ENCODE peak calls at places on chromosomes 16 and 17, in six cellular contexts. X is esophagus muscularis mucosa, H is transverse colon, I is ovary, R is HCT116, E is heart left ventricle. L is an unnamed sample. For H3K27me3, the result is how much of the 10 kb centered on the place peaks cover.

GRCh38 chr17:9645858-9646555 is 690 bp downstream of the USP43 start:
- DNase-seq in I (peak), X (no peak), R (peak), H (peak), E (no peak), L (peak)

GRCh38 chr16:27781195-27781524 is 231.2 kb downstream of the KATNIP start:
- DNase-seq in X (no peak), R (no peak), H (no peak), I (no peak), E (peak), L (no peak)

GRCh38 chr17:63700528-63701441 is 860 bp upstream of the LIMD2 start:
- DNase-seq in R (no peak), X (no peak), H (peak), I (peak), E (peak), L (peak)

GRCh38 chr17:39606434-39607056 is 1.2 kb downstream of the NEUROD2 start:
- DNase-seq in I (no peak), E (no peak), H (no peak), R (no peak), X (no peak), L (no peak)

GRCh38 chr16:27679899-27680298 is 130.0 kb downstream of the KATNIP start:
- DNase-seq in R (no peak), E (no peak), X (no peak), H (no peak), I (no peak), L (no peak)

GRCh38 chr16:21026846-21027245 is 123.8 kb downstream of the DNAH3 start:
- DNase-seq in I (no peak), H (no peak), R (no peak), X (peak), E (no peak), L (no peak)

GRCh38 chr17:10050597-10051101 is 145.6 kb upstream of the RCVRN start:
- DNase-seq in R (no peak), E (peak), H (no peak), I (no peak), X (no peak), L (peak)

GRCh38 chr17:63476857-63477470 is at the start of gene ACE:
- DNase-seq in E (no peak), H (peak), R (no peak), I (peak), X (no peak), L (peak)

GRCh38 chr17:22203208-22203715 is 510.9 kb downstream of the KCNJ18 start:
- DNase-seq in H (no peak), E (no peak), R (no peak), X (peak), I (no peak), L (no peak)

GRCh38 chr17:74393323-74393942 is 26.1 kb downstream of the GPR142 start:
- DNase-seq in I (no peak), R (no peak), E (no peak), X (no peak), H (no peak), L (no peak)

GRCh38 chr17:74392848-74393247 is 25.5 kb downstream of the GPR142 start:
- DNase-seq in E (no peak), R (no peak), X (no peak), I (no peak), H (no peak), L (no peak)

GRCh38 chr17:74396567-74396966 is 29.3 kb downstream of the GPR142 start:
- DNase-seq in X (no peak), H (no peak), R (no peak), I (no peak), E (no peak), L (no peak)

GRCh38 chr17:74394977-74395376 is 27.7 kb downstream of the GPR142 start:
- DNase-seq in R (no peak), H (peak), X (no peak), E (no peak), I (no peak), L (peak)

DNA sequence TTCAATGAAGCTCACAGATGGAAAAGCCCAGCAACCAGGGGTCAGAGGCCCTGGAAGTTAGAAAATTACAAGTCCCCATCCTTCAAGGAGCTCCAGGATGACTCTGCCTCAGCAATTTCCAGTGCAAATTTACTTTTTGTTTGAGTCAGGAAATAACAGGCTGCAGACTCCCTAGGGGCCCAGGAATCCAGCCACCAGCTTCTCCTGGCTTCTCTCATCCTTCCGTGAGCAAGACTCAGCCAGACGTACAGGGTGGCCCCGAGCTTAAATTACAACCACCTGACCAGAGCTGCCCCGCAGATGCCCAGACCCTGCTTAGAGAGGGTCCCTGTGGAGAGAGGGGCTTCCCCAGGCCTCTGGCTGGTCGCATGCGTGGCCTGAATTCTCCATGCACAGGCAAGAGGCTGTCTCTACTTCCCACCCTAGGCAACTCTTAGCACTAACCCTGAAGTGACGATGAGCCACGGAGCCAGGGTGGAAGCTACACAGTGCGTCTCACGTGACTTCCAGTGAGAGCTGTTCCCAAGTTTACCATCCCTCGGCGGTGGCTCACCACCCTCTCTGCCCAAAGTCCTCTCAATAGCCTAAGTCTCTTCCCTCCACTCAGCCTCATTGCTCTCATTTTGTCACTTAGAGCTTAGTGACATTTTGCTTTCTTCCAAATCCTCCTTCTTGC is 27.1 kb downstream of the GPR142 start:
- DNase-seq in I (no peak), R (no peak), E (no peak), X (no peak), H (no peak), L (no peak)
- H3K27ac ChIP-seq in I (no peak), R (no peak), E (no peak), X (no peak), H (peak), L (no peak)

GRCh38 chr17:31753011-31753410 is 106.0 kb downstream of the COPRS start:
- DNase-seq in E (no peak), R (no peak), H (peak), X (no peak), I (no peak), L (no peak)
- H3K27me3 ChIP-seq in E (under half), R (under half), H (under half), X (under half), I (under half), L (under half)

DNA sequence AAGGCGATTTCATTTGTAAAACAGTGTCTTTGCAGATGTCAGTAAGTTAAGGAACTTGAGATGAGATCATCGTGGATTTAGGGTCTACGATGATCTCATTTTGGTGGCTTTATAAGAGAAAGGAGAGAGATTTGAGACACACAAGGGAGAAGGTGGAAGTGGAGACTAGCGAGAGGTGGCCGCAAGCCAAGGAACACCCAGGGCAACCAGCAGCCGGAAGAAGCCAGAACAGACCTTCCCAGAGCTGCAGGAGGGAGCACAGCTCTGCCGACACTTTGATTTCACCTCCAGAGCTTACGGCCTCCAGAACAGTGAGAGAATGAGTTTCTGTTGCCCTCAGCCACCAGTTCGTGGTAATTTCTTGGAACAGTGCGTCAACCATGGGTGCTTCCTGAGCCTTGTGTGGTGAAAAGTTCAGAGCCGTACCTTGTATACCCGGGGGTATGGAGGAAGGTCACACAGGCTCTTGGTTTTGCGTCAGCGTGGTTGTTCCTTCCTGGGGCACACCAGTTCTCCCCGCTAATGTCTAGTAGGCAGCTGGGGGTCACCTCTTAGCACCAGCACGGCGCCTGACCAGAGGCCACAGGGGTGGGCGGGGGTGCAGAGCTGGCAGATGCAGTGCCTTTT is 12.9 kb upstream of the SEC14L1 start:
- DNase-seq in H (peak), E (peak), I (no peak), X (no peak), R (no peak), L (peak)
- TF ChIP-seq POLR2A in H (peak), E (no peak), I (no peak), X (no peak), R (no peak), L (no peak)

DNA sequence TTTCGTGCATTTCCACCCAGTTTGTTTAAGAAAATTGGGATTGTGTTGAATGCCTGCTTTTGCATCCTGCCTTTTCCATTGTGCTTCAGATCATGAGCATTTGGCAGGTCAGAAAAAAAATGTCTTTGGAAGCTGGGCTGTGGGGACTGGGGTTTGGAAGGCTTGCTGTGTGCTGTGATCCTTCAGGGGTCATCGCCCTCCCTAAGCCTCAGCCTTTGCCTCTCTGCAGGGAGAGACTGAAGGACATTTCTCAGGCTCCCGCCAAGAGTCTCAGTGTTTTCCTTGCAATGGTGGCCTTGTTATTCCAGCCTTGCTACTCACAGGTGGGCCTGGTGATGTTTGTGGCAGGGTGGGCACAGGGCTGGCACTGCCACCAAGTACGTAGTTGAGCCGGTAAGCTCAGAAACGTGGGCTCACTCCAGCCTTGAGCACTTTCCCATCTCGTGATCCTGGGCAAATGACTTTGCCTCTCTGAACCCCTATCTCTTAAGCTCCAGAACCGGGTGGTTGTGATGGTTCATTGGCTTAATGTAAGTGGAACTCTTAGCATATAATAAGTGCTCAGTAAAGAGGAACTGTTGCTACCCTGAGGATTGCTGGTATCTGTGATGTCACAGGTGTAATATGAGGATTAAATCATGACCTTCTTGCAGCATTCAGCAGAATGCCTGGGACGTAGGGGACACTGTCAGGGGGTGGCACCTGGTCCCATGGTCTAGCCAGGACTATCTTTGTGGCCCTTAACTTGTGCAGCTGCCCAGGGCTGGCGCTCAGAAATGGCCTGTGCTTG is 69.1 kb downstream of the SREBF1 start:
- DNase-seq in H (no peak), X (no peak), I (no peak), R (no peak), E (no peak), L (no peak)
- H3K27ac ChIP-seq in H (no peak), X (peak), I (no peak), R (no peak), E (no peak), L (no peak)

GRCh38 chr17:7290166-7290565 is 4.3 kb downstream of the YBX2 start:
- DNase-seq in I (no peak), H (no peak), X (no peak), E (no peak), R (no peak), L (no peak)

GRCh38 chr17:7292194-7292593 is 2.2 kb downstream of the YBX2 start:
- DNase-seq in I (no peak), X (no peak), R (no peak), H (no peak), E (no peak), L (no peak)

GRCh38 chr17:7289256-7290032 is 5.0 kb downstream of the YBX2 start:
- DNase-seq in X (no peak), R (no peak), E (peak), H (no peak), I (no peak), L (no peak)

GRCh38 chr17:7292729-7293128 is 1.7 kb downstream of the YBX2 start:
- DNase-seq in X (no peak), I (no peak), R (no peak), H (no peak), E (no peak), L (no peak)

DNA sequence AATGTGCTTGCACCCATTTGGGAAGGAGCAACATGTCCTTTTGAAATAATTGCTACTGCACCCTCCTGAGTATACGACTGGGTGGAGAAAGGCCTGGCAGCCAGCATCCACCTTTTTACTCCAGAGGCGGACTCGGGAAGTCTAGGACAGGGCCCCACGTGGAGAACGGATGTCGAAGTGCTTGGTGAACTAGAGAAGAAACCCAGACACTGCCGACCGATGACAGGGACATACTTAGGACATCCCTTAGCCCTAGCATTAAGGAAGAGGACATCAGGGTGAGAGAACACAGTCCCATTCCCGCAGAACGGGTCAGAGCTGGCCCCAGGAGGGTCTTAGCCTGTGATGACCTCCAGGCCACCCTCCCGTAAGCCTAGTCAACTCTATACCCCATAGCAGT is 3.8 kb downstream of the YBX2 start:
- DNase-seq in R (no peak), X (no peak), E (peak), H (no peak), I (no peak), L (no peak)
- H3K27me3 ChIP-seq in R (under half), X (under half), E (under half), H (under half), I (under half), L (under half)

GRCh38 chr17:7396147-7396546 is 1.8 kb upstream of the PLSCR3 start:
- DNase-seq in R (no peak), X (no peak), I (no peak), E (no peak), H (no peak), L (no peak)

GRCh38 chr17:7393613-7394451 is 493 bp downstream of the PLSCR3 start:
- DNase-seq in E (peak), R (no peak), X (no peak), I (no peak), H (peak), L (no peak)

GRCh38 chr17:7392696-7393612 is 1.4 kb downstream of the PLSCR3 start:
- DNase-seq in I (peak), E (no peak), R (no peak), X (no peak), H (no peak), L (no peak)

GRCh38 chr17:7391307-7391706 is 3.0 kb downstream of the PLSCR3 start:
- DNase-seq in H (no peak), E (no peak), R (no peak), X (no peak), I (no peak), L (no peak)

GRCh38 chr17:7394452-7395191 is at the start of gene PLSCR3:
- DNase-seq in I (peak), X (peak), H (peak), R (no peak), E (peak), L (peak)
- TF ChIP-seq POLR2A in I (peak), X (peak), H (peak), R (peak), E (peak), L (peak)

DNA sequence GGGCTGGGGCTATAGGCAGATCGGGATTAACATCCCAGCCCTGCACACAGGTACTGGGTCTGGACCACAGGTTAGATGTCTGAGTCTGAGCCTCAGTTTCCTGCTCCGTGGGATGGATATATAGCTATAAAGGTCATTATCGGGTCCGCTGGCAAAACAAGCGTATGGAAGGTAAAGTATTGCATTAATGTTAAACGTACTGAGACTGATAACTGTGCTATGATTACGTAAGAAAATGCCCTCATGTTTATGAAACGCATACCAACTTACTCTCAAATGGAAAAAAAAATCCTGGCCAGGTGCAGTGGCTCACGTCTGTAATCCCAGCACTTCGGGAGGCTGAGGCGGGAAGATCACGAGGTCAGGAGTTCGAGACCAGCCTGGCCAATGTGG is 135.2 kb downstream of the CCDC182 start:
- DNase-seq in R (no peak), H (no peak), E (no peak), X (no peak), I (no peak), L (no peak)
- H3K27ac ChIP-seq in R (no peak), H (no peak), E (no peak), X (no peak), I (no peak), L (peak)

GRCh38 chr17:77892031-77892430 is 66.5 kb upstream of the TNRC6C start:
- DNase-seq in R (no peak), H (no peak), E (no peak), I (no peak), X (no peak), L (no peak)

GRCh38 chr17:77889866-77890760 is 68.4 kb upstream of the TNRC6C start:
- DNase-seq in X (no peak), H (no peak), R (no peak), I (no peak), E (no peak), L (no peak)

GRCh38 chr17:77889135-77889505 is 69.4 kb upstream of the TNRC6C start:
- DNase-seq in H (no peak), E (no peak), X (no peak), I (no peak), R (no peak), L (no peak)

GRCh38 chr17:77891602-77892001 is 66.9 kb upstream of the TNRC6C start:
- DNase-seq in E (no peak), R (no peak), I (no peak), H (no peak), X (no peak), L (no peak)

DNA sequence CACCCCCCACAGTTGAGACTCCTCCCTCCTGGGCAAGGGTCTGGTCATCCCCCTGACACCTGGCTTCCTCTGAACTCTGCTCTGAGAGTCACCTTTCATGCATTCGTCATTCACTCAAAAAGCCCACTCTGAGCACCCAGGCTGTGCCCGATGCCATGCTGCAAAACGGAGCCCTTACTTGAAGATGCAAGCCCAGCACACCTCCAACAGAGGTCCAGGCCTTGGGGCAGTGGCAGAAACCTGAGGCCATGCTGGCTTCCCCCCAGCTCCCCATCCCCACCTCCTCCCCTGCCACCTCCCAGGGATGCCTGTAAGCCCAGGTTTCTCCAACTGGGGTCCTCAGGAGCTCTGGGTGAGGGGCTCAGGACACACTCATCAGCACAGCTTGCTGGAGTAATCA is 67.7 kb upstream of the TNRC6C start:
- DNase-seq in X (no peak), R (no peak), H (no peak), I (no peak), E (no peak), L (no peak)
- H3K27me3 ChIP-seq in X (under half), R (under half), H (under half), I (under half), E (under half), L (under half)

GRCh38 chr17:68511671-68512246 is 471 bp upstream of the PRKAR1A start:
- DNase-seq in E (peak), X (no peak), H (peak), I (peak), R (peak), L (peak)
- TF ChIP-seq POLR2A in E (no peak), X (no peak), H (no peak), I (no peak), R (no peak), L (peak)